ENCODE peak calls at places on chromosome 3, in eight cellular contexts. W, K, I, Y, T, Q, C and R are unnamed samples.

GRCh38 chr3:149736180-149737100 is 15.8 kb downstream of the COMMD2 start:
- DNase-seq in K (no peak), Q (no peak), T (no peak), C (no peak), I (no peak), Y (no peak), W (peak), R (no peak)

GRCh38 chr3:93969443-93969842 is 4.3 kb downstream of the PROS1 start:
- DNase-seq in W (peak), Y (no peak), Q (no peak), C (no peak), I (no peak), T (no peak), K (no peak), R (no peak)

GRCh38 chr3:99394831-99395733 is 243.3 kb upstream of the COL8A1 start:
- DNase-seq in I (no peak), C (no peak), Q (peak), K (no peak), Y (no peak), W (peak), T (no peak), R (no peak)

GRCh38 chr3:9750556-9751411 is 1.0 kb downstream of the OGG1 start:
- DNase-seq in W (peak), K (no peak), Q (no peak), C (no peak), I (peak), Y (no peak), T (no peak), R (no peak)

GRCh38 chr3:43206632-43207031 is 79.7 kb upstream of the SNRK start:
- DNase-seq in C (no peak), Y (no peak), K (no peak), I (no peak), W (no peak), T (no peak), Q (no peak), R (no peak)

GRCh38 chr3:168604767-168605166 is 509.0 kb upstream of the GOLIM4 start:
- DNase-seq in Y (no peak), I (no peak), Q (no peak), C (no peak), W (peak), K (no peak), T (no peak), R (no peak)

GRCh38 chr3:185815391-185816282 is 9.2 kb downstream of the IGF2BP2 start:
- DNase-seq in I (no peak), C (no peak), K (no peak), T (no peak), W (peak), Y (no peak), Q (no peak), R (no peak)

GRCh38 chr3:111286749-111287148 is 215.1 kb downstream of the NECTIN3 start:
- DNase-seq in W (no peak), K (no peak), Q (no peak), Y (no peak), C (no peak), I (no peak), T (no peak), R (no peak)

GRCh38 chr3:132317229-132317948 is at the start of gene ACP3:
- DNase-seq in Q (peak), I (peak), T (peak), C (no peak), W (peak), K (peak), Y (peak), R (no peak)

GRCh38 chr3:24481193-24481592 is 13.5 kb downstream of the THRB start:
- DNase-seq in Q (no peak), I (no peak), T (no peak), W (no peak), Y (no peak), C (no peak), K (no peak), R (no peak)

GRCh38 chr3:25566358-25566920 is 98.3 kb downstream of the TOP2B start:
- DNase-seq in Y (no peak), K (no peak), I (no peak), T (no peak), C (no peak), Q (no peak), W (no peak), R (no peak)

GRCh38 chr3:181103605-181104004 is 114.1 kb upstream of the DNAJC19 start:
- DNase-seq in I (peak), Q (no peak), C (no peak), K (no peak), Y (no peak), W (no peak), T (no peak), R (no peak)

GRCh38 chr3:56680054-56680453 is 3.0 kb downstream of the TASOR start:
- DNase-seq in Y (no peak), W (no peak), C (no peak), Q (no peak), K (no peak), I (no peak), T (no peak), R (no peak)

GRCh38 chr3:78076379-78076778 is 1036.5 kb downstream of the ROBO2 start:
- DNase-seq in I (no peak), Y (no peak), K (no peak), T (no peak), C (no peak), Q (no peak), W (no peak), R (no peak)

GRCh38 chr3:165518346-165518745 is 318.9 kb downstream of the BCHE start:
- DNase-seq in Y (no peak), K (no peak), C (no peak), Q (no peak), W (peak), T (no peak), I (no peak), R (no peak)

GRCh38 chr3:189947948-189948723 is 172.6 kb downstream of the P3H2 start:
- DNase-seq in I (peak), K (no peak), Y (no peak), W (peak), C (no peak), T (no peak), Q (no peak), R (no peak)

GRCh38 chr3:33980252-33980651 is 181.8 kb downstream of the PDCD6IP start:
- DNase-seq in C (no peak), Q (peak), T (no peak), K (no peak), W (peak), I (peak), Y (no peak), R (no peak)

GRCh38 chr3:64300790-64301423 is 75.6 kb upstream of the PRICKLE2 start:
- DNase-seq in Y (no peak), K (no peak), T (no peak), C (no peak), I (no peak), Q (no peak), W (peak), R (no peak)

GRCh38 chr3:5195605-5196004 is 8.1 kb downstream of the EDEM1 start:
- DNase-seq in C (no peak), Q (no peak), Y (peak), K (no peak), W (no peak), I (peak), T (peak), R (no peak)

GRCh38 chr3:56591256-56591655 is 34.3 kb downstream of the CCDC66 start:
- DNase-seq in K (no peak), Q (no peak), Y (no peak), T (no peak), W (peak), I (no peak), C (no peak), R (no peak)

GRCh38 chr3:62159693-62160092 is 213.7 kb downstream of the FEZF2 start:
- DNase-seq in Q (no peak), Y (peak), W (peak), T (no peak), C (peak), I (no peak), K (peak), R (peak)

GRCh38 chr3:171895890-171896289 is 52.7 kb downstream of the TMEM212 start:
- DNase-seq in K (no peak), I (no peak), T (no peak), W (no peak), Q (no peak), C (no peak), Y (no peak), R (no peak)

GRCh38 chr3:129627350-129628168 is 21.1 kb upstream of the PLXND1 start:
- DNase-seq in Q (no peak), W (peak), I (peak), T (peak), Y (peak), K (peak), C (peak), R (peak)

GRCh38 chr3:129240436-129240835 is 9.0 kb upstream of the COPG1 start:
- DNase-seq in K (no peak), C (no peak), W (no peak), Q (no peak), Y (peak), T (peak), I (no peak), R (no peak)

GRCh38 chr3:57864853-57865252 is 108.7 kb downstream of the SLMAP start:
- DNase-seq in W (peak), Y (no peak), Q (no peak), T (no peak), I (peak), C (no peak), K (no peak), R (no peak)

GRCh38 chr3:161273589-161274218 is 52.6 kb downstream of the NMD3 start:
- DNase-seq in W (peak), K (no peak), T (no peak), C (no peak), Q (no peak), I (peak), Y (no peak), R (no peak)

GRCh38 chr3:8460815-8461482 is 40.7 kb upstream of the LMCD1 start:
- DNase-seq in T (no peak), Y (no peak), C (no peak), Q (no peak), K (no peak), W (peak), I (no peak), R (no peak)

GRCh38 chr3:137792633-137793271 is 28.6 kb downstream of the SOX14 start:
- DNase-seq in T (no peak), Y (no peak), K (no peak), W (peak), Q (no peak), I (peak), C (no peak), R (no peak)

GRCh38 chr3:175656451-175656850 is 797.3 kb downstream of the NAALADL2 start:
- DNase-seq in I (no peak), C (no peak), Y (no peak), K (no peak), T (no peak), W (no peak), Q (no peak), R (no peak)

GRCh38 chr3:169771651-169772529 is 1.3 kb upstream of the MYNN start:
- DNase-seq in Q (peak), K (peak), C (peak), I (peak), Y (peak), T (peak), W (peak), R (no peak)

GRCh38 chr3:139231555-139232281 is 112.1 kb upstream of the MRPS22 start:
- DNase-seq in Q (no peak), C (no peak), W (no peak), I (no peak), K (no peak), T (no peak), Y (no peak), R (no peak)

GRCh38 chr3:63979093-63979492 is 44.2 kb downstream of the PSMD6 start:
- DNase-seq in K (no peak), Q (no peak), W (no peak), T (no peak), C (no peak), Y (no peak), I (no peak), R (no peak)

GRCh38 chr3:129576514-129577345 is 29.7 kb downstream of the PLXND1 start:
- DNase-seq in I (peak), C (no peak), W (no peak), Y (no peak), Q (no peak), K (no peak), T (peak), R (no peak)

GRCh38 chr3:134317106-134317947 is 56.9 kb downstream of the AMOTL2 start:
- DNase-seq in Q (no peak), Y (no peak), K (no peak), T (no peak), I (no peak), W (no peak), C (no peak), R (no peak)

GRCh38 chr3:9911863-9912262 is 5.0 kb upstream of the IL17RC start:
- DNase-seq in Q (no peak), T (no peak), K (no peak), Y (no peak), C (no peak), W (no peak), I (no peak), R (no peak)

GRCh38 chr3:37962906-37963486 is 27.6 kb upstream of the VILL start:
- DNase-seq in Y (no peak), I (no peak), K (no peak), T (no peak), Q (no peak), W (no peak), C (no peak), R (no peak)

GRCh38 chr3:186170516-186170915 is 61.6 kb upstream of the ETV5 start:
- DNase-seq in K (no peak), T (no peak), W (no peak), Y (no peak), Q (no peak), I (no peak), C (no peak), R (no peak)

DNA sequence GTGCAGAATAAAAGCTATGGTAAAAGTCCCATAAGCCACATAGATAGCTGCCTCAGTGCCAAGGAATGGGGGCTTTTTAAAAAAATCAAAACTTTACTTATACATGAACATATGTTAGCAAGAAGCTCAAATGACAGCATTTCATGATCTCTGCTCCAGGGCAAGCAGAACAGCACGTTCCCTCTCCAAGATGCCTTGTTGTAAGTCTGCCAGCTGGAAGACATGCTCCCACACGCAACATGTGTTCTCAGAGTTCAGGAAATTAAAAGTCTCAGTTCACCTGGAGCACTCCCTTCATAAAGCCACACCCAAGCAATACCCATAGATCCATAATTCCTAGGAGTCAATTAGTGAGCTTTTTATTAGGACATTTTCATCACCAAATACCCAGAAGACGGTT is 52.2 kb downstream of the ABI3BP start:
- DNase-seq in I (no peak), Q (no peak), Y (peak), C (peak), W (no peak), T (no peak), K (no peak), R (no peak)
- H3K27ac ChIP-seq in I (no peak), Q (no peak), Y (no peak), C (no peak), W (no peak), T (no peak), K (no peak), R (peak)

GRCh38 chr3:45139372-45139894 is 6.7 kb downstream of the CDCP1 start:
- DNase-seq in W (no peak), C (no peak), Q (no peak), T (no peak), Y (no peak), I (no peak), K (peak), R (no peak)
- TF ChIP-seq CTCF in W (no peak), C (no peak), Q (no peak), T (no peak), Y (no peak), I (no peak), K (no peak), R (no peak)

DNA sequence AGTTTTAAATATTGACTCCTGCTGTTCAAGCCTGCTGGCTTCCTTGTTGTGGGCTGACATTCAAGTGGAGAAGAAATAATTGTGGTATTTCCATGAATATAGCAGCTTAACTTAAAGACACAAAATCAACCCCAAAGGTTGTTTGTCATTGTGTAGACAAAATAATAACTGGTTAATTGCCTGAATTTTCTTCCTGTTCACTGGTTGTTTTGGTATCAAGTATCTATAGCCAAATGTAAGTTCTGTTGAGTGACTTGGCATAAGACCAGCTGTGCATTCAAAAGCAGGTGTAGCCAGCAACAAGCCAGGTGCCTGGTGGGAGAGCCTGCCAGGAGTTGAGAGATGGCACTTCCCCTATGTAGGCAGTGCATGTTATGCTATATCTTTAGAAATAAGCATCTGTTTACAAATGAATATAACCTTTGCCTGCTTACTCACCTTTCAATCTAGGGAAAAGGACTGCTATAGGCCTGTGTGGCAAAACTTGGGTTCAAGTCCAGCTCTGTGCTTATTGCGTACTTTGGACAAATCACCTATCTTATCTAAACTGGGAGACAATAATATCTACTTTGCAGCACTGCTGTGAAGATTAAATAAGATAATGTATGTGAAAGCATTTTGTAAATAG is 84.9 kb upstream of the TBL1XR1 start:
- DNase-seq in T (no peak), W (no peak), C (no peak), K (no peak), Q (no peak), I (peak), Y (no peak), R (no peak)
- H3K4me3 ChIP-seq in T (no peak), W (no peak), C (no peak), K (no peak), Q (no peak), I (peak), Y (no peak), R (no peak)

DNA sequence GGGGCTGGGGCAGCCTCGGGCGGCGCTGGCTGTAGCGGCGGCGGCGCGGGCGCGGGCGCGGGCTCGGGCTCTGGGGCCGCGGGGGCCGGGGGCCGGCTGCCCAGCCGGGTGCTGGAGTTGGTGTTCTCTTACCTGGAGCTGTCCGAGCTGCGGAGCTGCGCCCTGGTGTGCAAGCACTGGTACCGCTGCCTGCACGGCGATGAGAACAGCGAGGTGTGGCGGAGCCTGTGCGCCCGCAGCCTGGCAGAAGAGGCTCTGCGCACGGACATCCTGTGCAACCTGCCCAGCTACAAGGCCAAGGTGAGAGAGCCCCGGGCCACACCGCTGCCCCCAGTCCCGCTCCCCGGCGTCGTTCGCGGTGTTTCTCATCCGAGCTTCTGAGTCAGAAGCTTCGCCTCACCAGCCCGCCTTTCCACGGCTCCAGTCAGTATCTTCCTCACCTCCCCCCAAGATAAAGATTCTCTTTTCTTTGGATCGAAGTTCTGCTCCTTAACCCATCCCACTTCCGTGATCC is 600 bp downstream of the FBXO45 start:
- DNase-seq in W (peak), T (peak), C (peak), I (peak), Q (no peak), Y (peak), K (no peak), R (no peak)
- H3K27ac ChIP-seq in W (peak), T (peak), C (peak), I (peak), Q (peak), Y (peak), K (peak), R (peak)

GRCh38 chr3:141487419-141488345 is 855 bp downstream of the RASA2 start:
- DNase-seq in Q (no peak), K (peak), C (peak), T (peak), Y (peak), W (peak), I (peak), R (peak)
- TF ChIP-seq CTCF in Q (no peak), K (no peak), C (peak), T (no peak), Y (no peak), W (no peak), I (no peak), R (no peak)

DNA sequence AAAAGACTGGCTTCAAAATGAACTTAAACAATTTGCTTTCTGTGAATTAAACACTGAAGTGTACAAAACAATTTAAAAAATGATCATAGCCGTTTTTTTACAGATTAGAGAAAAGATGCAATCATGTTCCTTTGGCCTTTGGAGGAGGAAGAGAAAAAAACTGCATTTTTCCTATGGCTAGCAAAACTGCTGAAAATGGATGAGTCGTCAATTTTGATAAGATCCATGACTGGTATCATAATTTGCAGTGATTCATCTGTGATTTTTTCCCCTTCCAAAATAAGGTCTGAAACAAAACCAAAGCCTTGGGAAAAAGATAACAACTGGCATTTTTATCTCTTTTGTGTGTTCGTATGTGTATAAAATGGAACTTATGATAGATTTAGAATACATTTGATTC is 255.6 kb upstream of the SATB1 start:
- DNase-seq in Q (no peak), K (no peak), T (no peak), Y (no peak), W (no peak), I (no peak), C (no peak), R (no peak)
- H3K4me3 ChIP-seq in Q (no peak), K (no peak), T (no peak), Y (no peak), W (no peak), I (no peak), C (no peak), R (no peak)

DNA sequence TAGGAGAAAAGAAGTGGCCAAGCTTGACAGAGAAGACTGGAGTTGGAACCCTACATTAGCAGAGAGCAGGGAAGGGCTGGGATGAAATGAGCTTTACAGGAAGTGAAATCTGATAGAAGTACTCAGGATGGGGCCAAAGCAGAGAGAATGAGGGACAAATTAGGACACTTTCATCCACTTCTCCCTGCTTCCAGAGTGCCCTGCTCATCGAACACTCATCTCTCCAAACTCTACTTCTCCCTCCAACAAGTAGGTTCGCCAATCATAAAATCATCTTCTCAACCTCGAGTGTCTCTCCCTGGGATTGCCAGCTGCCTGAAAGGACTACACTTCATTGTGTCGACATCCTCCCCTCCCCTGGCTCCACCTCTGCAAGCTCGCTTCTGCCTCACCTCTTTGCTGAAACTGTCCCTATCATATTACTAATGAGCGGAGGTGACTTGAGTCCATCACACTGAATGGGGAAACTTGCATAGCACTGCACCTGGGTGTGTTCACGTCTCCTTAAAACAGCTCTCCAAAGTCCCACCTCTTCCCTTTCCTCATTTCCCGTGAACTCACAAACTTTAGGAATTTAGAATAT is 365.8 kb downstream of the FOXP1 start:
- DNase-seq in Q (no peak), W (no peak), I (no peak), T (no peak), Y (no peak), K (no peak), C (no peak), R (no peak)
- H3K27ac ChIP-seq in Q (no peak), W (no peak), I (no peak), T (no peak), Y (no peak), K (no peak), C (no peak), R (no peak)

GRCh38 chr3:102529452-102529851 is 94.6 kb downstream of the ZPLD1 start:
- DNase-seq in C (no peak), Y (no peak), T (no peak), K (no peak), I (peak), W (peak), Q (peak), R (no peak)
- TF ChIP-seq CTCF in C (peak), Y (peak), T (no peak), K (peak), I (peak), W (peak), Q (peak), R (no peak)